ENCODE peak calls at places on chromosomes 1 and 21, in four cellular contexts. W, O, P and C are unnamed samples.
A peak's percentile ranks its signal among the peaks of the same experiment; 100 is the strongest.

GRCh38 chr1:236103646-236104218 is 38.6 kb upstream of the GPR137B start:
- DNase-seq in P (peak; percentile 68), O (peak; percentile 57), W (peak; percentile 53), C (peak; percentile 52)

GRCh38 chr1:202281316-202282016 is 60.3 kb downstream of the UBE2T start:
- DNase-seq in P (no peak), O (peak; percentile 81), W (no peak), C (peak; percentile 15)

GRCh38 chr21:36769051-36769867 is 70.3 kb downstream of the SIM2 start:
- DNase-seq in O (peak; percentile 61), W (no peak), P (no peak), C (no peak)

GRCh38 chr1:39981957-39982356 is 27.0 kb downstream of the MFSD2A start:
- DNase-seq in O (peak; percentile 93), W (peak; percentile 39), P (no peak), C (peak; percentile 74)

GRCh38 chr21:36696640-36697472 is 2.1 kb upstream of the SIM2 start:
- DNase-seq in P (peak; percentile 56), W (peak; percentile 39), O (peak; percentile 6), C (peak; percentile 26)

GRCh38 chr1:155706101-155706619 is 17.3 kb downstream of the DAP3 start:
- DNase-seq in P (no peak), W (no peak), O (peak; percentile 69), C (no peak)

GRCh38 chr1:238660849-238661248 is 725.5 kb upstream of the CHRM3 start:
- DNase-seq in O (peak; percentile 66), P (no peak), W (no peak), C (no peak)

GRCh38 chr1:198809247-198809646 is 170.4 kb downstream of the PTPRC start:
- DNase-seq in P (no peak), W (no peak), O (peak; percentile 64), C (no peak)

GRCh38 chr1:56416385-56416972 is 162.9 kb downstream of the PLPP3 start:
- DNase-seq in O (no peak), P (no peak), W (no peak), C (peak; percentile 40)

GRCh38 chr1:157496121-157496526 is 56.2 kb downstream of the FCRL5 start:
- DNase-seq in P (peak; percentile 71), W (no peak), O (peak; percentile 23), C (peak; percentile 78)

GRCh38 chr1:93845554-93846150 is 33.4 kb downstream of the DNTTIP2 start:
- DNase-seq in O (peak; percentile 94), W (peak; percentile 49), P (no peak), C (peak; percentile 96)

GRCh38 chr1:232432313-232432712 is 197.6 kb downstream of the SIPA1L2 start:
- DNase-seq in O (no peak), P (no peak), W (no peak), C (no peak)

GRCh38 chr1:31372961-31373896 is at the start of gene FABP3:
- DNase-seq in O (peak; percentile 51), W (peak; percentile 98), P (peak; percentile 91), C (peak; percentile 97)

GRCh38 chr1:203628997-203629508 is 2.4 kb downstream of the ATP2B4 start:
- DNase-seq in P (peak; percentile 63), W (no peak), O (no peak), C (no peak)

GRCh38 chr1:225655509-225656258 is 2.8 kb upstream of the ENAH start:
- DNase-seq in P (peak; percentile 38), W (no peak), O (peak; percentile 98), C (peak; percentile 73)

GRCh38 chr1:147236959-147237791 is 5.3 kb upstream of the CHD1L start:
- DNase-seq in P (no peak), W (no peak), O (no peak), C (no peak)

GRCh38 chr1:96487404-96487803 is 234.2 kb upstream of the PTBP2 start:
- DNase-seq in W (no peak), P (no peak), O (peak; percentile 17), C (no peak)

GRCh38 chr1:1204998-1205768 is 1.2 kb downstream of the TNFRSF18 start:
- DNase-seq in P (no peak), W (no peak), O (no peak), C (no peak)

GRCh38 chr1:222021124-222021523 is 279.2 kb upstream of the DUSP10 start:
- DNase-seq in W (no peak), O (no peak), P (no peak), C (no peak)

GRCh38 chr1:100213141-100213540 is 35.1 kb upstream of the LRRC39 start:
- DNase-seq in W (no peak), O (no peak), P (no peak), C (no peak)

GRCh38 chr1:231604276-231604621 is 22.3 kb upstream of the DISC1 start:
- DNase-seq in W (no peak), P (no peak), O (no peak), C (no peak)

GRCh38 chr21:44298301-44298700 is 1.6 kb upstream of the PFKL start:
- DNase-seq in P (no peak), O (peak; percentile 7), W (no peak), C (no peak)

GRCh38 chr1:223216482-223217205 is 73.6 kb upstream of the TLR5 start:
- DNase-seq in W (peak; percentile 19), O (no peak), P (no peak), C (no peak)

GRCh38 chr1:203828002-203828401 is 32.6 kb downstream of the ZBED6 start:
- DNase-seq in O (peak; percentile 35), P (no peak), W (no peak), C (no peak)

GRCh38 chr1:153968000-153968363 is 280 bp downstream of the CREB3L4 start:
- DNase-seq in O (no peak), W (peak; percentile 61), P (peak; percentile 74), C (no peak)

GRCh38 chr1:114462341-114462740 is 48.7 kb downstream of the TRIM33 start:
- DNase-seq in W (no peak), P (no peak), O (peak; percentile 21), C (no peak)

GRCh38 chr21:17105972-17106371 is 406.9 kb upstream of the CXADR start:
- DNase-seq in O (no peak), W (no peak), P (no peak), C (no peak)

GRCh38 chr1:76090284-76091180 is 16.0 kb downstream of the ST6GALNAC3 start:
- DNase-seq in W (no peak), P (no peak), O (no peak), C (no peak)

GRCh38 chr1:90475623-90476022 is 241.5 kb downstream of the BARHL2 start:
- DNase-seq in W (no peak), P (no peak), O (peak; percentile 1), C (peak; percentile 17)
- H3K56ac ChIP-seq in W (no peak overlapping the region), P (no peak overlapping the region), O (no peak overlapping the region), C (no peak overlapping the region)

GRCh38 chr1:12175456-12175797 is 8.6 kb downstream of the TNFRSF1B start:
- DNase-seq in P (no peak), W (no peak), O (no peak), C (no peak)
- H3K23ac ChIP-seq in P (no peak overlapping the region), W (no peak overlapping the region), O (no peak overlapping the region), C (no peak overlapping the region)

GRCh38 chr1:41281367-41281766 is 39.3 kb upstream of the SCMH1 start:
- DNase-seq in W (no peak), O (no peak), P (no peak), C (no peak)

GRCh38 chr1:41277371-41277994 is 35.4 kb upstream of the SCMH1 start:
- DNase-seq in P (no peak), W (no peak), O (no peak), C (no peak)

GRCh38 chr1:41282679-41283317 is 40.7 kb upstream of the SCMH1 start:
- DNase-seq in O (peak; percentile 13), P (peak; percentile 81), W (peak; percentile 71), C (peak; percentile 40)

GRCh38 chr1:41278076-41278475 is 36.0 kb upstream of the SCMH1 start:
- DNase-seq in P (no peak), O (no peak), W (no peak), C (no peak)

DNA sequence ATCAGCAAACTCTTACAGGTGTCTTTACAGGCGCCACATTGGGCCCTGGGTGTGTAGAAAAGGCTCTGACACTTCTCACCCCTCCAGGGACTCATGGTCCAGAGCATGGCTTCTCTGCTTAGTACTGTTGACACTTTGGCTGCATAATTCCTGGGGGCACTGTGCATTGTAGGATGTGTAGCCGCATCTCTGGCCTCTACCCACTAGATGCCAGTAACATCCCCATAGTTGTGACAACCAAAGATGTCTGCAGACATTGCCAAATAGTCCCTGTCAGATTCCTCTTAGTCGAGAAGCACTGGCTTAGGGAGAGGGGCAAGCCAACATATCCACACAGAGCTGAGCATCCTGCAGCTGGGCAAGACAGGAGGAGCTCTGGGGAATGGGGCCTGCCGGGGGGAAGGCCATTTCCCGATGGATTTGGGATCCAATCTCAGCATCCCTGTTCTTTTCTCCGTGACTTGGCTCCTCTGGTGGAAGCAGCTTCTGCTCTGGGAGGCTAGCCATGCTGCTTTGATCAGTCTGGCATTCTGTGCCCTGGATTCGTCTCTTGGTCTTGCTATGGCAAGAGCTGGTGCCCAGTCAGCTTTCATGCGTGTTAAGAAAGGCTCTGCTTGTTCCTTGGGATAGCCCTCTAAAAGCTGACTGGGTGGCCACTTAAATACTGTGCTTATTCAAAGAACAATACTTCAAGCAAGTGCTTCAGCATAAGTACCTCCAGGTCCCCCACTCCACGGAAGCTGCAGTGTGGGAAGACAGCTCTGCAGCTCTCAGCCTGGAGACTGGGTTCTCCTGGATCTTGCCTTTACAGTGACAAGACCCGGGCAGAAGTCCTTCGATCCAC is 38.3 kb upstream of the SCMH1 start:
- DNase-seq in W (no peak), O (no peak), P (no peak), C (no peak)
- H3K56ac ChIP-seq in W (no peak overlapping the region), O (no peak overlapping the region), P (no peak overlapping the region), C (no peak overlapping the region)

GRCh38 chr1:180691322-180691721 is 59.5 kb downstream of the XPR1 start:
- DNase-seq in P (no peak), W (no peak), O (peak; percentile 43), C (no peak)

GRCh38 chr1:180696361-180696760 is 64.5 kb downstream of the XPR1 start:
- DNase-seq in P (no peak), W (no peak), O (no peak), C (no peak)

GRCh38 chr1:180695282-180695681 is 63.5 kb downstream of the XPR1 start:
- DNase-seq in W (no peak), P (no peak), O (no peak), C (no peak)

GRCh38 chr1:180698580-180698979 is 66.8 kb downstream of the XPR1 start:
- DNase-seq in P (no peak), O (no peak), W (no peak), C (no peak)

GRCh38 chr1:180693564-180694244 is 61.9 kb downstream of the XPR1 start:
- DNase-seq in P (no peak), W (no peak), O (no peak), C (no peak)
- H3K23ac ChIP-seq in P (no peak overlapping the region), W (no peak overlapping the region), O (no peak overlapping the region), C (no peak overlapping the region)